ENCODE peak calls at places on chromosome 15, in four cellular contexts. T is mammary epithelial cell, J is neuronal stem cell, B is GM23248. K is an unnamed sample.

GRCh38 chr15:41022487-41023090 is 69.3 kb downstream of the CHAC1 start:
- DNase-seq in T (peak; percentile 16), J (peak; percentile 30), B (peak; percentile 78), K (peak; percentile 9)

GRCh38 chr15:79635897-79636596 is 203.9 kb downstream of the MINAR1 start:
- DNase-seq in J (no peak), B (peak; percentile 55), T (no peak), K (no peak)

GRCh38 chr15:43516185-43516584 is 1.2 kb upstream of the MAP1A start:
- DNase-seq in B (peak; percentile 83), T (no peak), J (no peak), K (no peak)

GRCh38 chr15:101318810-101319200 is 23.8 kb upstream of the SNRPA1 start:
- DNase-seq in T (no peak), J (no peak), B (no peak), K (no peak)

GRCh38 chr15:41893422-41894250 is at the start of gene SPTBN5:
- DNase-seq in T (peak; percentile 70), B (no peak), J (no peak), K (no peak)

GRCh38 chr15:60255390-60255789 is 142.4 kb downstream of the ANXA2 start:
- DNase-seq in B (peak; percentile 6), J (no peak), T (peak; percentile 92), K (no peak)

GRCh38 chr15:60418095-60418494 is 20.3 kb upstream of the ANXA2 start:
- DNase-seq in T (no peak), J (no peak), B (no peak), K (no peak)

GRCh38 chr15:28890711-28891495 is 5.1 kb downstream of the APBA2 start:
- DNase-seq in B (no peak), J (no peak), T (no peak), K (no peak)

GRCh38 chr15:80640546-80641121 is 54.5 kb upstream of the ABHD17C start:
- DNase-seq in B (no peak), J (no peak), T (no peak), K (no peak)

GRCh38 chr15:67812232-67812631 is 13.1 kb upstream of the SKOR1 start:
- DNase-seq in T (no peak), J (no peak), B (no peak), K (no peak)

GRCh38 chr15:80487884-80488283 is 83.7 kb downstream of the ARNT2 start:
- DNase-seq in B (no peak), T (no peak), J (no peak), K (no peak)

GRCh38 chr15:66617137-66618090 is 51.6 kb upstream of the LCTL start:
- DNase-seq in J (no peak), T (peak; percentile 20), B (peak; percentile 94), K (no peak)

DNA sequence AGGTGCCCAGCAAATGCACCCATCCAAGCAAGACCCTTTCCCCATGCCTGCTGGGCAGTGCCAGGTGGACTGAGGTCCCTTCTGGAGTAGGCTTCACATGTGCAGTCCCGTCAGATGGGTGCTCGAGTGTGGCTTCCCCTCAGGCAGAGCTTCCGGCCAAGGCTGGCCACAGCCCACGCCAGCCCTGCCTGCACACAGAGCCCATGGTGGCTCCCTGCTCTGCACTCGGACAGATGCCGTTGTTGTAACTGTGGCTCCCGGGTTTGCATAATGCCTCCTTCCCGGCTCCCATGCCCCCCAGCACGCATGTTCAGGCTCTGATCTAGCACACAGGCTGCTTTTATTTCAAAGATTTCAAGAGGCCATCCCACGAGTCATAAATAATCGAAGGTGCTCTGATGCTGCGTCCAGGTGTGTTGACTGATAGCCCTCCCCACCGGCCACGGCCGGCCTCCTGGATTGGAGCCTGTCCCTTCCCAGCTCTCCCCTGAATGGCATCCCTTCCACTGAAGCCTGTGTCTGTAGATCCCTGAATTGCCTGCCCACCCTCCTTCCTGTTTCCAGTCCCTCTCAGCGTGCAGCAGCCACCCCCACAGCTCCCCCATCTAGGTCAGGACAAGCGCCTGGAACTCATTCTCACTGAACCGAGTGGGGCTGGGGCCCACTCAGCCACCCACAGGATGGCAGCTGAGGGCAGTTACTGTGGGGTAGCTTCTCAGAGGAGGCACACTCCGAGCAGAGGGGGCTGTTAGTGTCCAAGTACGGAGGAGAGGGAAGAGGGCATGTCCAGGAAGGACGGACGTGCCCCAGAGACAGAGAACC is 100.0 kb upstream of the LINGO1 start:
- DNase-seq in T (no peak), B (no peak), J (no peak), K (no peak)
- H3K27ac ChIP-seq in T (no peak overlapping the region), B (no peak overlapping the region), J (no peak overlapping the region), K (no peak overlapping the region)

GRCh38 chr15:23014394-23015000 is 24.9 kb downstream of the TUBGCP5 start:
- DNase-seq in J (no peak), B (no peak), T (no peak), K (no peak)

DNA sequence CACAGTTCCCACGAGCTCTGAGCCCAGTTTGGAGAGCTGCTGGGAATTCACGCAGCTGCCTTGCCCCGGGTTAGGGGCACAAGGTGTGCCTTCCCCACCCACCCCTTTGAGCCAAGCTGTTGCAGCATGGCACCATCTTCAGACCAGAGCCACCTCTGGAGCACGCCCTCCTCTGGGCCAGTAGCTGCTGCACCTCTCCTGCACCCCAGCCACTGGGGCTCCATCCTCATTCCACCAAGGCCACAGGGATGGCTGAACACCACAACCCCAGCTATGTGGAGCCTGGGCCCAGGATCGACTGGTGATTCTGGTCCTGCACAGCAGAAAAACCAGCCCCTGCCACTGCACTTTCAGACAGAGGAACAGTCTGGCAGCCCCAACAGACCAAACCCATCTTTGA is 25.7 kb downstream of the TUBGCP5 start:
- DNase-seq in T (no peak), B (no peak), J (no peak), K (no peak)
- H3K36me3 ChIP-seq in T (peaks cover 19% of the 10 kb centered on the region), B (peaks cover 37% of the 10 kb centered on the region), J (peaks cover 19% of the 10 kb centered on the region), K (peaks cover 70% of the 10 kb centered on the region)

GRCh38 chr15:31470756-31471155 is 144.1 kb downstream of the KLF13 start:
- DNase-seq in B (no peak), T (no peak), J (no peak), K (no peak)

GRCh38 chr15:31471731-31472430 is 145.2 kb downstream of the KLF13 start:
- DNase-seq in T (peak; percentile 32), J (no peak), B (peak; percentile 95), K (no peak)

GRCh38 chr15:31474059-31474868 is 147.6 kb downstream of the KLF13 start:
- DNase-seq in J (no peak), B (no peak), T (no peak), K (no peak)

GRCh38 chr15:31473384-31474058 is 146.9 kb downstream of the KLF13 start:
- DNase-seq in B (no peak), J (no peak), T (no peak), K (no peak)

DNA sequence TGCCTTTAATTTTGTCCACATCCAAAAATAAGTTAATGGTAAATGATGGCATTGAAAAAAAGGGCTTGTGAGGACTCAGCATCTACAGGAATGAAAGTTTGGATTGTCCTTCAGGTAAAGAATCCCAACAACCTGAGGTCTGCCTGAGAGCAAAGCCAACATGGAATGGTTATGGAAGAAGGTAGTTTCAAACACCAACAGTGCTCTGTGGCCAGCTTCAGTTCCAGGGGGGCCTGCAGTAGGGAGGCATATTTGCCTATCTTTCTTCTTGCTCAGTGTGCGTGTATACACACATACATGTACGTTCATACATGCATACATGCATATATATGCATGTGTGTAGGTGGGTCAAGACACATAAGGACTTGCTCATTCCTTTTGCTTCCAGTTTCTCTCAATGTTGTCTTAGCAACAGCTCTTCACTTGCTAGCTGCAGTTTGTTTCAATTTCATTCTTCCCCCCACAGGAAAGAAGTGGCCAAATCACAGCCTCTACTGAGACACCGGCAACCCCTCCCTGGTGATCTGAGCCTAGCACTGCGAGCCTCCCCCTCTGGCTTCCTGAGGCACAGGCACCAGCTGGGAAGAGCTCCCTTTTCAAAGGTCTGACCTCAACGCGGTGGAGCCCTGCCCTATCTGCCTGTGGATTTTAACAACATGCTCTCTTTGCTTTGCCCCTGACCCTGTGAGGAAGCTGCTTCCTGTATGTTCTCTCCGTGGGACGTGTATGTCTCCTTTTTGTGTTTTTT is 146.2 kb downstream of the KLF13 start:
- DNase-seq in T (no peak), J (no peak), B (peak; percentile 68), K (peak; percentile 58)
- H3K4me3 ChIP-seq in T (no peak overlapping the region), J (no peak overlapping the region), B (no peak overlapping the region), K (peak overlapping the region; percentile 28)

GRCh38 chr15:56869573-56869972 is 48.9 kb upstream of the TCF12 start:
- DNase-seq in B (peak; percentile 51), T (no peak), J (no peak), K (no peak)
- H3K27ac ChIP-seq in B (no peak overlapping the region), T (no peak overlapping the region), J (no peak overlapping the region), K (no peak overlapping the region)

DNA sequence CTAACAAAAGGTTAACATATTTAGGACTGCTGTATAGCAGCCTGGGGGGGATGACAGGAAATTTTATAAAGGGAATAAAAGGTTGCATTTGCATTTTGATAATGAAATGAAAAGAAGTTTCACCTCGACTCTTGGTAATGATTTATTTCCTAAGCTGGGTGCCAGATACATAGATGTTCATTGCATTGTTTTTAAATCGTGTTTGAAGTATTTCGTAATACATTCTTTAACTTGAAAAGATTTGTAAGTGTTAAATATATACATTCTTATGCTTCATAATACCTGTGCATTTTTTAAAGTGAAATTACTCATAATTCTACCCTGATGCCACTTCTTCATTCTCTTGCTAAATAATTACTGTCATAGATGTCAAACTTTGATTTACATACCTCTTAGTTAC is 22.8 kb downstream of the LDHAL6B start:
- DNase-seq in B (no peak), T (no peak), J (no peak), K (no peak)
- H3K36me3 ChIP-seq in B (peaks cover 56% of the 10 kb centered on the region), T (peaks cover 26% of the 10 kb centered on the region), J (no peaks in the 10 kb centered on the region), K (no peaks in the 10 kb centered on the region)

GRCh38 chr15:96138985-96139384 is 191.5 kb upstream of the NR2F2 start:
- DNase-seq in T (no peak), B (no peak), J (no peak), K (no peak)
- H3K4me3 ChIP-seq in T (no peak overlapping the region), B (no peak overlapping the region), J (no peak overlapping the region), K (no peak overlapping the region)

DNA sequence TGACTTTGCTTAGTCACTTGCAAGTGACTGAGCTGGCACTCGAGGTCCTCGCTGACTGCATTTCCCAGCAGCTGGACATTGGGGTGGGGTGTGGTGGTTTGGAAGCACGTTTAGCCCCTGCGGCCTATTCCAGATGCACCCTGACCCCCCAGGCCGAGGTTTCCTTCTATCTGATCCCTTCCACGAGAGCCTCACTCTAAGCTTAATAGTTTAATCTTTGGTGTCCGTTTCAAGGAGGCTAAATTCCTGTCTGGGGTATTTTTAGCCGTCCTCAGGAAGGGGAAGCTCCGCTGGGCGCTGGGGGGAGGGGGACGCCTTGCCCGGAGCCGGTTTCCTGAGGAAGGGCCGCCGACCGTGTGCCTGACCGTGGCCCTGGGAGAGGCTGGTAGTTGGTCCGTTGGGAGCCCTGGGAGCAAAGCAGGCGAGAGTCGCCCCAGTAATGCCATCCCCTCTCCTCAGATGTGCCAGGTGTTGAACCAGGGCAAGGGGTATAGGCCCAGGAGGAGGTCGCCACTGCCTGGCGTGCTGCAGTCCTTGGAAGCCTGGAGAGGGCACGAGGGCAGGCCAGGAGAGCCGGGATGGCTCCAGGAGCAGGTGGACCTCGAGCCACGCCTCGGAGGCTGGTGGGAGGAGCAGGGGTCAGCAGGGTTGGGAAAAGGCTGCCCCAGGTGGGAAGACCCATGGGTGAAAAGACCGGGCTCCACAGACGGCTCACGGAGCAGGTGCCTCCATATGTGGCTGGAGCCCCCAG is 37.2 kb downstream of the IDH2 start:
- DNase-seq in T (no peak), B (no peak), J (no peak), K (no peak)
- H3K27ac ChIP-seq in T (no peak overlapping the region), B (no peak overlapping the region), J (no peak overlapping the region), K (no peak overlapping the region)